ENCODE peak calls at places on chromosomes 5 and 9, in six cellular contexts. E is IMR-90, J is heart right ventricle, R is astrocyte, V is fibroblast of mammary gland, T is lower lobe of right lung. F is an unnamed sample.

GRCh38 chr5:113017891-113018635 is 41.5 kb downstream of the DCP2 start:
- DNase-seq in J (no peak), V (no peak), E (no peak), R (peak), T (no peak), F (no peak)

GRCh38 chr9:20286154-20286553 is 336.1 kb downstream of the MLLT3 start:
- DNase-seq in R (no peak), T (no peak), E (no peak), J (no peak), V (no peak), F (no peak)

GRCh38 chr9:114364528-114365041 is 23.2 kb downstream of the AKNA start:
- DNase-seq in T (no peak), J (no peak), V (no peak), R (no peak), E (no peak), F (peak)

GRCh38 chr9:136526625-136527066 is 19.2 kb downstream of the NOTCH1 start:
- DNase-seq in T (no peak), E (no peak), J (no peak), R (no peak), V (no peak), F (no peak)

GRCh38 chr9:128917151-128917849 is 3.5 kb upstream of the PHYHD1 start:
- DNase-seq in J (peak), R (peak), T (peak), V (peak), E (peak), F (peak)

GRCh38 chr5:26813235-26813634 is 225.2 kb downstream of the CDH9 start:
- DNase-seq in E (no peak), V (no peak), J (no peak), R (no peak), T (no peak), F (no peak)

GRCh38 chr5:78291687-78292086 is 2.8 kb downstream of the AP3B1 start:
- DNase-seq in T (no peak), V (no peak), R (no peak), J (no peak), E (no peak), F (no peak)

GRCh38 chr9:125748511-125749099 is 1.4 kb downstream of the PBX3 start:
- DNase-seq in J (no peak), V (no peak), E (no peak), R (no peak), T (no peak), F (no peak)

GRCh38 chr9:89177401-89178161 is 1.0 kb downstream of the SHC3 start:
- DNase-seq in J (no peak), T (no peak), R (peak), E (no peak), V (no peak), F (no peak)

GRCh38 chr9:14068690-14069089 is 245.3 kb downstream of the NFIB start:
- DNase-seq in R (no peak), T (no peak), J (no peak), E (no peak), V (no peak), F (no peak)

GRCh38 chr5:113043491-113043931 is 66.9 kb downstream of the DCP2 start:
- DNase-seq in R (no peak), E (no peak), J (peak), V (peak), T (no peak), F (peak)

GRCh38 chr5:66410056-66410455 is 186.1 kb upstream of the MAST4 start:
- DNase-seq in V (no peak), T (no peak), J (peak), R (no peak), E (no peak), F (no peak)

GRCh38 chr5:95134326-95134725 is 150.6 kb downstream of the MCTP1 start:
- DNase-seq in R (no peak), J (no peak), T (no peak), V (no peak), E (no peak), F (no peak)

GRCh38 chr9:978117-978830 is 1.8 kb downstream of the DMRT3 start:
- DNase-seq in E (no peak), T (no peak), R (no peak), V (no peak), J (no peak), F (no peak)

GRCh38 chr5:138844812-138845513 is 30.2 kb downstream of the LRRTM2 start:
- DNase-seq in V (peak), T (no peak), J (no peak), E (peak), R (peak), F (peak)

DNA sequence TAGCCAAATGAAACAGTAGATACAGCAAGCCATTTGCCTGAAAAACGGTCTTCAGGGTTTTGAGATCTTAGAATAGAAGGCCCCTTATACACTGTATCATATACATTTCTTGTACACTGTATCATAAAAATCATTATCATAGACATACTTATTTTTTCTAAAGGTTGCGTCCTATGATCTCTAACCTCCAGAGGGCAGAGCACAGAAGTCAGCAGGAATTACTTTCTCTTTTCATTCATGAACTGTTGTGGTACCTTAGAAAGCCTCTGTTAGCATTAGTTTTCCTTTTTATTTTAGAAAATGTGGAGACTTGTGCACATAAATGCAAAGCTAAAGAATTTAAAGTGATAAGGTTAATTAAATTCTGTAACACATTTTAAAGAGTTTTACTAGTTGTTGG is 115.4 kb downstream of the OXCT1 start:
- DNase-seq in V (peak), R (no peak), E (no peak), T (no peak), J (no peak), F (no peak)
- TF ChIP-seq CTCF in V (peak), R (no peak), E (no peak), T (peak), J (no peak), F (peak)

DNA sequence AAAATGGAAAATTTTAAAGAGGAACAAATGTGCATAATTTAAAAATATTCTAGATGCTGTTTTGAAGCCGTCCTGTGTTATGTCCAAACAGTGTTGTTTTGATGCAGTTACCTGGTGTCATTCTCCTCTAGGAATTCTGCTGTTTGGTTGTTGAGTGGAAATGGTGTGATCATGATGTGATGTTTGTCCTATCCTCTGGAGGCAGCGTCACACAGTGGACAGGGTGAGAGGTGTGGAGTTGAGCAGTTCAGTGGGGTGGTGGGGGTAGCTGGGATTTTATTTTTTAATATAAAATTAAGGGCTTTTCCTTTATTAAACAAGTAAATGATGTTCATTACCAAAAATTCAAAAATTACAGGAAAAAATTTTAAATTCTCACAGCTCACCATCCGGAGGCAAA is 31.2 kb downstream of the PRDM6 start:
- DNase-seq in V (no peak), T (no peak), J (no peak), E (no peak), R (no peak), F (no peak)
- TF ChIP-seq CTCF in V (peak), T (no peak), J (no peak), E (peak), R (no peak), F (peak)

GRCh38 chr5:132265336-132266030 is 8.0 kb downstream of the PDLIM4 start:
- DNase-seq in T (no peak), E (peak), V (peak), J (peak), R (peak), F (peak)
- TF ChIP-seq CTCF in T (no peak), E (no peak), V (no peak), J (no peak), R (no peak), F (peak)

GRCh38 chr5:151917931-151918330 is 6.7 kb downstream of the GLRA1 start:
- DNase-seq in J (no peak), T (no peak), V (no peak), E (no peak), R (no peak), F (no peak)

GRCh38 chr5:151925396-151925750 is 722 bp upstream of the GLRA1 start:
- DNase-seq in T (no peak), J (no peak), R (no peak), V (no peak), E (no peak), F (no peak)

GRCh38 chr5:151926186-151926585 is 1.5 kb upstream of the GLRA1 start:
- DNase-seq in R (no peak), J (no peak), V (no peak), E (no peak), T (no peak), F (no peak)

GRCh38 chr5:151924564-151925395 is at the start of gene GLRA1:
- DNase-seq in V (peak), E (peak), R (peak), T (peak), J (peak), F (no peak)

GRCh38 chr5:151923865-151924264 is 786 bp downstream of the GLRA1 start:
- DNase-seq in E (no peak), R (no peak), T (no peak), J (no peak), V (no peak), F (no peak)
- TF ChIP-seq CTCF in E (peak), R (peak), T (no peak), J (no peak), V (peak), F (peak)